ENCODE peak calls at places on chromosomes 13 and 19, in seven cellular contexts. D is DND-41, M is GM23338, W is fibroblast of lung, A is H1, R is PC-3, Y is neural progenitor cell. J is an unnamed sample.

GRCh38 chr13:93496985-93497673 is 270.5 kb downstream of the GPC6 start:
- DNase-seq in D (no peak), M (no peak), W (no peak), A (no peak), R (no peak), Y (peak), J (no peak)

GRCh38 chr19:35596366-35596999 is 10.5 kb downstream of the PMIS2 start:
- DNase-seq in D (peak), M (peak), W (no peak), A (no peak), R (no peak), Y (no peak), J (no peak)

GRCh38 chr13:37657134-37657533 is 58.6 kb upstream of the POSTN start:
- DNase-seq in D (no peak), M (no peak), W (peak), A (no peak), R (peak), Y (no peak), J (no peak)

GRCh38 chr19:32350492-32350891 is 5.1 kb downstream of the ZNF507 start:
- DNase-seq in D (no peak), M (no peak), W (no peak), A (no peak), R (peak), Y (no peak), J (peak)

GRCh38 chr13:110132178-110132975 is 174.6 kb downstream of the COL4A1 start:
- DNase-seq in D (no peak), M (no peak), W (peak), A (no peak), R (no peak), Y (no peak), J (no peak)

GRCh38 chr13:97018029-97018819 is 23.9 kb upstream of the OXGR1 start:
- DNase-seq in D (peak), M (peak), W (peak), A (no peak), R (peak), Y (peak), J (peak)

GRCh38 chr13:46492946-46493345 is 60.0 kb upstream of the LRCH1 start:
- DNase-seq in D (peak), M (peak), W (peak), A (no peak), R (peak), Y (peak), J (peak)

GRCh38 chr13:95301135-95301946 is at the start of gene ABCC4:
- DNase-seq in D (no peak), M (peak), W (peak), A (peak), R (peak), Y (peak), J (peak)

GRCh38 chr19:21256722-21257121 is 72.5 kb downstream of the ZNF708 start:
- DNase-seq in D (no peak), M (peak), W (peak), A (peak), R (no peak), Y (peak), J (no peak)

GRCh38 chr19:5667751-5668271 is 12.5 kb downstream of the MICOS13 start:
- DNase-seq in D (no peak), M (peak), W (no peak), A (peak), R (no peak), Y (peak), J (no peak)

GRCh38 chr19:15423130-15423529 is 4.3 kb upstream of the AKAP8L start:
- DNase-seq in D (no peak), M (no peak), W (no peak), A (no peak), R (no peak), Y (no peak), J (no peak)
- H2AFZ ChIP-seq in D (no peak), M (no peak), W (no peak), A (no peak), R (no peak), Y (no peak), J (no peak)

GRCh38 chr13:111905609-111905945 is 161.4 kb upstream of the SOX1 start:
- DNase-seq in D (no peak), M (no peak), W (no peak), A (no peak), R (no peak), Y (no peak), J (no peak)

GRCh38 chr13:111902726-111903125 is 164.2 kb upstream of the SOX1 start:
- DNase-seq in D (no peak), M (no peak), W (no peak), A (no peak), R (no peak), Y (no peak), J (no peak)

GRCh38 chr13:111904701-111905608 is 162.0 kb upstream of the SOX1 start:
- DNase-seq in D (no peak), M (peak), W (no peak), A (no peak), R (no peak), Y (no peak), J (no peak)

GRCh38 chr13:111903143-111903542 is 163.8 kb upstream of the SOX1 start:
- DNase-seq in D (no peak), M (no peak), W (no peak), A (no peak), R (no peak), Y (no peak), J (peak)

DNA sequence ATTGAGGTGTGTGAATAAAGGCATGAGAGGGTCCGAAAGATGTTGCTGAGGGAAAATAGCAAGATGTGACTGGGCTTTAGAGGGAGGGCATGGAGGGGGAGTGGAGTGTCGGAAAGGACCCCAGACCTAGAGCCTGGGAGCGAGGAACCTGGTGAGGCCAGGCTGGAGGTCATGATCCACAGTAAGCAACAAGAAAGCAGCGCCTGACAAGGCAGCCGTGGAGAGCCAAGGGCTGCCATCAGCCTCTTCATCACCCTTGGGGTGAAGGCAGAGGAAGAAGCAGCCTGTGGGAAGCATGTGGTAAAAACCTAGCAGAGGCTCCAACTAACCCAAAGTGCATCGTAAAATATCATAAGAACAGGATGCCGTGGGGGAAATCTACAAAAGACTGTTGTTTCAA is 162.8 kb upstream of the SOX1 start:
- DNase-seq in D (no peak), M (no peak), W (no peak), A (no peak), R (no peak), Y (no peak), J (no peak)
- H3K4me3 ChIP-seq in D (no peak), M (no peak), W (no peak), A (no peak), R (no peak), Y (no peak), J (no peak)

GRCh38 chr19:50516456-50516855 is 2.7 kb upstream of the ASPDH start:
- DNase-seq in D (no peak), M (peak), W (no peak), A (no peak), R (no peak), Y (no peak), J (no peak)

GRCh38 chr19:50516859-50517703 is 3.4 kb upstream of the ASPDH start:
- DNase-seq in D (no peak), M (peak), W (no peak), A (no peak), R (no peak), Y (no peak), J (no peak)

GRCh38 chr19:50519006-50519575 is 5.4 kb upstream of the ASPDH start:
- DNase-seq in D (no peak), M (no peak), W (no peak), A (no peak), R (no peak), Y (no peak), J (no peak)

GRCh38 chr19:50517704-50518075 is 4.0 kb upstream of the ASPDH start:
- DNase-seq in D (no peak), M (no peak), W (no peak), A (no peak), R (no peak), Y (no peak), J (no peak)

DNA sequence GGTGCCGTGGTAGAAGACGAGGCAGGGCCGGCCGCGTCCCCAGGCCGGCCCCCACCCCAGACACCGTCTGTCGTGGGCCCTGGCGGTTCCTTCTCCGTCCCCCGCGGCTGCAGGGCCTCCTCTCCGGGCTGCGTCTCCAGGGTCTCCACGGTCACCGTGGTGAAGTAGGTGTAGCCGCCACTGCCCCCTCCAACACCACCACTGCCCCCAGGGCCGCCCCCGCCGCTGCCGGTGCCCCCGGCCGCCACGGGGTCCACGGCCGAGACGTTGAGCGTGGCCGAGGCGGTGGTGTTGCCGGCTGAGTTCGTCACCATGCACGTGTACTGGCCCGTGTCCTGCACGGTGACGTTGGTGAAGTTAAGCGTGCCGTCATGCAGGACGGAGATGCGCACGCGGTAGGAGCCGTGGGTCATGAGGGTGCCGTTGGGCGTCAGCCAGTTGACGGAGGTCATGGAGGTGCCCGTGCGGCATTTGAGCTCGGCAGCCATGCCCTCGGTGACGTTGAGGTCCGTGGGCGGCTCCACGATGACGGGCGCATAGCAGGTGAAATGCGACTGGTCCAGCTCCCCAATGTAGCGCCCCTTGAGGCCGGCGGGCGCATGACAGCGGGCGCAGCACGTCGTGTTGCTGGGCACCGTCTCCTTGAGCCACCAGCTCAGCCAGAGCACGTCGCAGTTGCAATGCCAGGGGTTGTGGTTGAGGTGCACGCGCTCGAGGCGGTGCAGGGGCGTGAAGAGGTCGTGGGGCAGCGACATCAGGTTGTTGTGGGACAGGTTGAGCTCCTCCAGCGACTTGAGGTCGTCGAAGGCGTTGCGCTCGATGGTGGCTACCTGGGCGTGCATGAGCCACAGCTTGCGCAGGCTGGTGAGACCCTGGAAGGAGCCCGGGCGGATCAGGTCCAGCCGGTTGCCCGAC is 4.6 kb upstream of the ASPDH start:
- DNase-seq in D (no peak), M (peak), W (no peak), A (no peak), R (no peak), Y (no peak), J (no peak)
- TF ChIP-seq CTCF in D (peak), M (peak), W (no peak), A (peak), R (peak), Y (peak), J (peak)

DNA sequence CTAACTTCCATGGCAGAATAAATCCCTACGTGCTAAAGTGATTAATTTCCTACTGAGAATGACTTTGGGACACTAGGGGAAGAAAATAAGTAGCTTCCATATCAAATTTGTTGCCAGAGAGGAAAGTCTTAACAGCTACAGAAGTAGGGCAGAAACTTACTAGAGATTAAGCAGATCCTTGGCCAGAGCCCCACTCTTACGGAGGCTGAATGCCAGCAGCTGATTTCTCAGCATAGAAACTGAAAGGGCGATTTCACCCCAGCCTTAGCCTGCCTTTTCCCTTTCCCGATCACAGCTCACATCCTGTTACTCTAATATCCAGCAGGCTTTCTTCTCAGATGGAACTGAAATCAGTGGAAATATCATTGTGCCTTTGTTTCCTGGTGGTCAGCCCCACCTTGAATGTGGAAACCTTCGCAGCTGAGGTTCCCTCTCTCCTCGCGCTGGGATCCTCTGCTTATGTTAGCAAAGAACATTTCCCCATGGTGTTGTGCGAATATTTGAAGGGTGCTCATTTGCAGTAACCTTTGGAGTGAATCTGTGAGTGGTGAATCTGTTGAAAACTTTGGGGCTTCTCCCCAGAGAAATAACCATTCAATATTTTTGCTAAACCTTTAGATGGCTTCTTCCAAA is 8.4 kb downstream of the FAM124A start:
- DNase-seq in D (no peak), M (peak), W (peak), A (no peak), R (no peak), Y (no peak), J (no peak)
- H2AFZ ChIP-seq in D (no peak), M (no peak), W (peak), A (no peak), R (no peak), Y (no peak), J (no peak)

GRCh38 chr19:53870485-53870844 is 2.8 kb downstream of the MYADM start:
- DNase-seq in D (no peak), M (no peak), W (peak), A (no peak), R (no peak), Y (peak), J (no peak)
- H3K4me3 ChIP-seq in D (no peak), M (peak), W (peak), A (no peak), R (peak), Y (peak), J (peak)

DNA sequence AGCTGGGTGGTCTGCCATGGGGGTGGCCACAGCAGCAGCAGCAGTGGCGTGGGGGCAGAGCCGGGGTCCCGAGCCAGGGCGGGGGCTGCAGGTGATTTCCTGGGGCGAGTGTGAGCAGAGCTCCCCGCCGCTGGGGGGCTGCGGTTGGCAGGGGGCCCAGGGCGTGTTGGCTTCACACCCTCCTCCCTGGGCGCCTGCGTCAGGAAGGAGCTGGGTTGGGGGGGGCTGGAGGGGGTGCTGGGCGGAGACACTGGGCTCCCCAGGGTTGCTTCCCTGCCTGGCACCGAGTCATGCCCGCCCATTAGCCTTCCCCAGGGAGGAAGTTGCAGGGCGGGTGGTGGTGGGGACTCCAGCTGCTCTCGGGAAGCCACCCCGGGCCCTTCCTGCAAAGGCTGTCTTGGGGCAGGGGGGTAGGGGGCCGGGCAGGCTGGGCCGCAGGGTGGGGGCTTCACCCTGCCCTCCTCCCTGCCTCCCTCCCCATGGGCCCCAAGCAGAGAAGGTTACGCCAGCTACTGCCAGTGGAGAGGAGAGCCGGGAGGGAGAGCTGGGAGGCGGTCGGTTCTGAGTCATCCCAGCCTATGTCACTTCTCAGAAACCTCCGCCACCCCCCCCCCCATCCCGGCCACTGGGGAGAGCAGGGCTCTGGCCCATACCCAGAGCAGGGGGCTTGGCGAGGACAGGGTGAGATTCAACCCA is 4.6 kb downstream of the MIDN start:
- DNase-seq in D (peak), M (no peak), W (peak), A (no peak), R (peak), Y (no peak), J (peak)
- TF ChIP-seq CTCF in D (peak), M (no peak), W (peak), A (no peak), R (no peak), Y (no peak), J (no peak)

GRCh38 chr19:7413629-7414028 is 64.9 kb downstream of the ARHGEF18 start:
- DNase-seq in D (no peak), M (no peak), W (no peak), A (no peak), R (no peak), Y (no peak), J (no peak)

GRCh38 chr19:7415857-7416371 is 67.2 kb downstream of the ARHGEF18 start:
- DNase-seq in D (no peak), M (no peak), W (no peak), A (no peak), R (no peak), Y (no peak), J (no peak)

GRCh38 chr19:7417671-7418324 is 69.1 kb downstream of the ARHGEF18 start:
- DNase-seq in D (no peak), M (peak), W (peak), A (no peak), R (no peak), Y (no peak), J (peak)

GRCh38 chr19:7418575-7418974 is 69.8 kb downstream of the ARHGEF18 start:
- DNase-seq in D (no peak), M (no peak), W (no peak), A (no peak), R (no peak), Y (no peak), J (no peak)

DNA sequence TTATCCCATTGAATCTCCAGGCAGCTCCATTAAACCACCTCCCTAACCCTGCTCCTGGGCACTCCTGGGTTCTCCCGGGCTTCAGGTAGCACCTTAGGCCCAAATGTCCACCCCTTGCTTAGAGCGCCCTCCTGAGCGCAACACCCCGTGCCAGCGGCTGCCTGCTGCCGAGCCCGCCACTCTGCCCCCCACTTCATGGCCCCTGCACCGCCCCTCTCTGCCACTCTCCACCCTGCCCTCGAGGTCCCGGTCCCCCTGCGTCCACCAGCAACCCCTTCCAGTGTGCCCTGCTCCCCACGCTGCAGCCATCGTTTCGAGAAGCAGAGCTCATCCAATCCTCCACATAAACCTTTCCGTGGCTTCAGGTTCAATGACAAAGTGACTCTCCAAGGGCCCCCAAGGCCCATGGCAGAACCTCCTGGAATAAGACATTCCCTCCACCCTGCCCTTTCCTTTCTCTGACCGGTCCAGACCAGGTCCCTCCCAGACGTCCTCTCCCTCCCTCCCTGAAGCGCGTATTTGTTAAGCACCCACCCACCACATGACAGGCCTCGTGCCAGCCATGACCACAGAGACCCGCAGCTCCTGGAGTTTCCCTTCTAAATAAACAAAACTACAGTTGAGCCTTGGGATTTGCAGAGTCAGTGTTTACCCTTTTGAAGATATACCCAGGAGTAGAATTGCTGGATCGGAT is 66.6 kb downstream of the ARHGEF18 start:
- DNase-seq in D (no peak), M (peak), W (peak), A (no peak), R (no peak), Y (no peak), J (no peak)
- H2AFZ ChIP-seq in D (no peak), M (no peak), W (no peak), A (no peak), R (no peak), Y (no peak), J (no peak)

GRCh38 chr13:44398606-44399005 is 25.0 kb downstream of the SERP2 start:
- DNase-seq in D (no peak), M (no peak), W (no peak), A (no peak), R (no peak), Y (no peak), J (no peak)

GRCh38 chr13:44399045-44399444 is 25.4 kb downstream of the SERP2 start:
- DNase-seq in D (no peak), M (no peak), W (no peak), A (no peak), R (no peak), Y (no peak), J (no peak)

GRCh38 chr13:44397766-44398223 is 24.2 kb downstream of the SERP2 start:
- DNase-seq in D (no peak), M (no peak), W (no peak), A (no peak), R (no peak), Y (peak), J (no peak)

GRCh38 chr13:44396295-44396962 is 22.8 kb downstream of the SERP2 start:
- DNase-seq in D (no peak), M (no peak), W (no peak), A (no peak), R (no peak), Y (no peak), J (no peak)

GRCh38 chr13:44396963-44397580 is 23.4 kb downstream of the SERP2 start:
- DNase-seq in D (no peak), M (no peak), W (peak), A (no peak), R (no peak), Y (peak), J (no peak)
- H3K4me3 ChIP-seq in D (no peak), M (no peak), W (no peak), A (no peak), R (no peak), Y (no peak), J (no peak)

J was measured in PC-9.